ENCODE peak calls at places on chromosomes 6 and 20, in four cellular contexts. C, L, H and W are unnamed samples.

GRCh38 chr6:128368213-128369000 is 152.0 kb downstream of the PTPRK start:
- DNase-seq in C (no peak), L (no peak), H (no peak), W (no peak)

GRCh38 chr6:106517699-106518098 is 111.6 kb downstream of the RTN4IP1 start:
- DNase-seq in C (peak; percentile 67), L (no peak), H (no peak), W (no peak)

GRCh38 chr6:137112067-137112355 is 61.4 kb downstream of the IL22RA2 start:
- DNase-seq in C (no peak), L (no peak), H (no peak), W (no peak)

GRCh38 chr6:34486106-34486740 is 20.3 kb downstream of the PACSIN1 start:
- DNase-seq in C (no peak), L (no peak), H (no peak), W (no peak)

GRCh38 chr6:154969796-154970195 is 25.3 kb upstream of the TIAM2 start:
- DNase-seq in C (no peak), L (no peak), H (no peak), W (no peak)

GRCh38 chr6:36326351-36326995 is 10.2 kb downstream of the BNIP5 start:
- DNase-seq in C (no peak), L (no peak), H (no peak), W (no peak)

GRCh38 chr6:52576392-52577021 is 353 bp downstream of the TRAM2 start:
- DNase-seq in C (peak; percentile 69), L (peak; percentile 78), H (peak; percentile 37), W (peak; percentile 70)

GRCh38 chr20:3237958-3238615 is 903 bp downstream of the SLC4A11 start:
- DNase-seq in C (no peak), L (peak; percentile 16), H (no peak), W (no peak)

GRCh38 chr20:61830956-61831355 is 234.7 kb downstream of the TAF4 start:
- DNase-seq in C (no peak), L (no peak), H (no peak), W (no peak)

GRCh38 chr6:100057941-100058340 is 63.9 kb upstream of the MCHR2 start:
- DNase-seq in C (no peak), L (no peak), H (no peak), W (no peak)

GRCh38 chr6:100065348-100065747 is 71.3 kb upstream of the MCHR2 start:
- DNase-seq in C (no peak), L (no peak), H (no peak), W (no peak)

DNA sequence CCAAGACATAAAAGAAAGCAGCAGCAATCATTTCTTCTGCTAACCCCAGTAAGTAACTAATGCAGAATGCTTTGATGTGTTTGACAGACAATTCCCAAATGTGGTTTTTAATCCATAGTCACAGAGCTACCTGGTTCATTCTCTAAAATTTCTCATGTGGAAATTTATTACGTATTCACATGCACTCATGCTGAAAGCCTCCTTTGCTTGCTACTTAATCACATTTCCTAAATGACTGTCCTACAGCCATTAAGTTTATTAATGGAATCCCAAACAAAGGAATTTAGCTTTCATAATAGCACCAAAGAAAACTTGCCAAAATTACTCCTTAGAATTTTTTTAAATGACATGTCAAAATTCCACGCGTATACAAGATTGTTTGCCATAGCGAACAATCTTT is 68.6 kb upstream of the MCHR2 start:
- DNase-seq in C (no peak), L (no peak), H (no peak), W (no peak)
- TF ChIP-seq SPI1 in C (no peak), L (no peak), H (no peak), W (no peak)

DNA sequence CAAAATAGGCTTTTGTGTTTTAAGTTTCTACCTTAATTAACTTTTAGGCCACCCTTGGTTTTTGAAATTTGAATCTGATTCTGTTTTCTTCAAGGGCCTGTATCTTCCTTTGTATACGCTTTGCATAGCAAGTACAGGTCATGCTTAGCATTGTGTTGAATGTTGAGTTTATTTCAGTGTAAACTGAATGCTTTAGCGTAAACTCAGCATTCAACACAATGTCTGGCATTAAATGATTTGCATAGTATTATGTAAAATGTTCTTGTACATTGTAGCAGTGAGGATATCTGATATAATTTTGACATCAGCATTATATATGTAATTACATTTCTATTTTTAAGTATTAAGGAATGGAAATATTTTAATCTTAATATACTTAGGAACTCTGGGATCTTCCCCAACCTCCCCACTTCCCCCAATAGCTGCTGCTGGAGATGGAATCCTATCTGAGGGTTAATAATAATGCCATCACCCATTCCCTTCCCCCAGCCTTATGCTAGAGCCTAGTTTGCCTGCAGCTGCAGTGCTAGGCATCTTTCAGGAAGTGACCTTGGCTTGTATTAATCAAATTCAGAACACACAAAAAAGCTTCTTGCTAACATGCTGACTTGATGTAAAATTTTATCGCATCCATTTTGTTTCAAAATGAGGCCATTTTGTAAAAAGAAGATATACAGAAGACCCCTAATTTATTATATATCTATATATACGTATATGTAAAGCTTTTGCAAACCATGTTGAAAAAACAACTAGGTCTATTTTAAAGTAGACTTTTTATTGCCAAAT is 73.1 kb downstream of the NCOA3 start:
- DNase-seq in C (peak; percentile 9), L (no peak), H (no peak), W (no peak)
- TF ChIP-seq SPI1 in C (peak; percentile 21), L (peak; percentile 54), H (peak; percentile 38), W (peak; percentile 42)

GRCh38 chr6:16803294-16804006 is 42.2 kb upstream of the ATXN1 start:
- DNase-seq in C (no peak), L (no peak), H (no peak), W (no peak)

GRCh38 chr6:16805190-16805860 is 44.1 kb upstream of the ATXN1 start:
- DNase-seq in C (no peak), L (no peak), H (no peak), W (no peak)

GRCh38 chr6:16804007-16804303 is 42.7 kb upstream of the ATXN1 start:
- DNase-seq in C (no peak), L (no peak), H (no peak), W (no peak)

GRCh38 chr6:16806363-16806762 is 45.1 kb upstream of the ATXN1 start:
- DNase-seq in C (no peak), L (no peak), H (no peak), W (no peak)

DNA sequence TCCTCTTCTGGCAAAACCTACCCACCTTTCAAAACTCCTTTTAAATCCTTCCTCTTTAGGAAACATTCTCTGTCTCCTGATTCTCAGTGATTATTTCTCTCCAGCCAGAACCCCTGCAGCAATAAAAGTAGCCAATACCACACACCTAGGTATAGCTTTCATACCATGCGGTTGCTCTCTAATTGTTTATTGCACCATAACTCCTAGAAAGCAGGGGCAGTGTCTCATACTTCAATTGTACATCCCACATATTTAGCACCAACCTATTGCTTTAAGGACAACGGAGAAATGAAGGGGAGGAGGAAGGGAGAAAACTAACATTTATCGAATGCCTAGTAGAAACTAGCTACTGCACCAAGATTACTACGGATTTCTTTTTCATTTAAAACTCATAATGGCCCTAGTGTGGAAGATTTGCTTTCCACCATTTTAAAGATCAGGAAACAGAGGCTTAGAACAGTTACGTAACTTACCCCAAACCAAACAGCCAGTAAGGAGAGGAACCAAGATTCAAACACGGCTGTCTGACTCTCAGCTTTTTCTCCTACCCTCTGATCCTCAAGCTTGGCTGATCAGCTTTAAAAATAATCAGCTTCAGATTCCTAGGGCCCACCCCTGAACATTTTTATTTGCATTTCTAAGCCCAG is 43.4 kb upstream of the ATXN1 start:
- DNase-seq in C (peak; percentile 44), L (no peak), H (no peak), W (no peak)
- TF ChIP-seq SPI1 in C (no peak), L (no peak), H (no peak), W (no peak)

GRCh38 chr6:163790296-163790840 is 375.9 kb downstream of the QKI start:
- DNase-seq in C (no peak), L (no peak), H (no peak), W (no peak)
- TF ChIP-seq SPI1 in C (no peak), L (no peak), H (no peak), W (no peak)

GRCh38 chr6:134692008-134692407 is 257.9 kb downstream of the ALDH8A1 start:
- DNase-seq in C (no peak), L (no peak), H (no peak), W (no peak)
- TF ChIP-seq SPI1 in C (no peak), L (no peak), H (no peak), W (no peak)